ENCODE peak calls at places on chromosome 16, in five cellular contexts. O is endothelial cell, S is DMS79, R is A549, Z is GM12892. U is an unnamed sample.

GRCh38 chr16:30032083-30032819 is 1.2 kb upstream of the TLCD3B start:
- DNase-seq in S (peak), Z (peak), O (peak), R (peak), U (peak)

GRCh38 chr16:50151744-50152143 is 1.4 kb upstream of the TENT4B start:
- DNase-seq in Z (no peak), S (no peak), O (no peak), R (no peak), U (no peak)

GRCh38 chr16:10876799-10877341 is at the start of gene CIITA:
- DNase-seq in S (no peak), O (no peak), R (no peak), Z (peak), U (peak)

GRCh38 chr16:66489385-66489784 is 60.5 kb downstream of the TK2 start:
- DNase-seq in O (no peak), R (no peak), S (no peak), Z (no peak), U (no peak)

GRCh38 chr16:46757339-46758050 is 9.4 kb upstream of the MYLK3 start:
- DNase-seq in Z (no peak), O (no peak), S (peak), R (no peak), U (no peak)

GRCh38 chr16:88672776-88673175 is 9.9 kb upstream of the MVD start:
- DNase-seq in R (peak), Z (no peak), S (no peak), O (peak), U (no peak)

GRCh38 chr16:2374644-2375043 is 34.1 kb upstream of the ABCA3 start:
- DNase-seq in S (no peak), O (no peak), Z (no peak), R (no peak), U (no peak)

GRCh38 chr16:88983771-88984687 is 7.0 kb upstream of the CBFA2T3 start:
- DNase-seq in R (no peak), O (no peak), S (no peak), Z (no peak), U (no peak)

GRCh38 chr16:85750827-85751641 is at the start of gene C16orf74:
- DNase-seq in O (peak), R (peak), S (no peak), Z (peak), U (no peak)

GRCh38 chr16:55499281-55499680 is 9.6 kb upstream of the LPCAT2 start:
- DNase-seq in R (no peak), O (no peak), Z (no peak), S (no peak), U (no peak)

GRCh38 chr16:79811541-79811940 is 211.0 kb upstream of the MAF start:
- DNase-seq in S (no peak), O (no peak), Z (no peak), R (no peak), U (no peak)

GRCh38 chr16:55471448-55472097 is 7.4 kb upstream of the MMP2 start:
- DNase-seq in Z (no peak), O (no peak), S (no peak), R (peak), U (no peak)

GRCh38 chr16:29985271-29985811 is 10.1 kb downstream of the HIRIP3 start:
- DNase-seq in S (no peak), O (no peak), R (no peak), Z (no peak), U (no peak)

GRCh38 chr16:83162791-83163190 is 536.0 kb downstream of the CDH13 start:
- DNase-seq in O (no peak), S (no peak), R (no peak), Z (no peak), U (no peak)

GRCh38 chr16:86232496-86232895 is 277.8 kb upstream of the FOXF1 start:
- DNase-seq in S (no peak), O (no peak), Z (no peak), R (no peak), U (no peak)

GRCh38 chr16:57427824-57428223 is 19.4 kb downstream of the CIAPIN1 start:
- DNase-seq in Z (no peak), R (no peak), O (no peak), S (no peak), U (no peak)

GRCh38 chr16:280005-280421 is 378 bp upstream of the ARHGDIG start:
- DNase-seq in R (no peak), O (no peak), S (no peak), Z (no peak), U (no peak)

GRCh38 chr16:11089504-11090124 is 145.2 kb downstream of the CLEC16A start:
- DNase-seq in R (no peak), O (no peak), Z (no peak), S (no peak), U (no peak)

GRCh38 chr16:77212736-77213541 is 13.7 kb downstream of the SYCE1L start:
- DNase-seq in O (peak), Z (peak), S (peak), R (peak), U (peak)

GRCh38 chr16:69820926-69821541 is 58.9 kb downstream of the WWP2 start:
- DNase-seq in R (no peak), Z (no peak), S (no peak), O (no peak), U (no peak)

GRCh38 chr16:62105244-62105643 is 69.0 kb upstream of the CDH8 start:
- DNase-seq in O (no peak), Z (no peak), S (no peak), R (no peak), U (no peak)

GRCh38 chr16:72834499-72834898 is 213.4 kb downstream of the ZFHX3 start:
- DNase-seq in Z (no peak), R (no peak), S (no peak), O (no peak), U (no peak)

GRCh38 chr16:48681520-48681919 is 71.5 kb upstream of the N4BP1 start:
- DNase-seq in O (no peak), S (no peak), Z (no peak), R (no peak), U (no peak)

GRCh38 chr16:89639385-89639784 is 18.1 kb downstream of the CHMP1A start:
- DNase-seq in R (no peak), S (no peak), Z (no peak), O (no peak), U (no peak)

GRCh38 chr16:4534151-4534790 is 4.3 kb downstream of the CDIP1 start:
- DNase-seq in O (no peak), Z (no peak), S (no peak), R (no peak), U (no peak)

GRCh38 chr16:2751577-2752034 is 832 bp upstream of the SRRM2 start:
- DNase-seq in O (peak), R (no peak), Z (peak), S (no peak), U (no peak)

GRCh38 chr16:79176987-79177386 is 423.6 kb downstream of the MAF start:
- DNase-seq in S (no peak), O (no peak), Z (no peak), R (no peak), U (no peak)

GRCh38 chr16:49498241-49499017 is 124.8 kb downstream of the C16orf78 start:
- DNase-seq in Z (no peak), S (no peak), O (no peak), R (no peak), U (no peak)

GRCh38 chr16:9297437-9298113 is 206.1 kb downstream of the HAPSTR1 start:
- DNase-seq in S (no peak), O (peak), Z (no peak), R (peak), U (no peak)

GRCh38 chr16:2482181-2483107 is 7.5 kb downstream of the TBC1D24 start:
- DNase-seq in R (no peak), O (no peak), S (peak), Z (no peak), U (no peak)

GRCh38 chr16:29820271-29820701 is at the start of gene MVP:
- DNase-seq in Z (peak), O (no peak), S (peak), R (peak), U (no peak)

GRCh38 chr16:88014201-88014781 is 63.1 kb downstream of the BANP start:
- DNase-seq in O (no peak), Z (no peak), S (no peak), R (peak), U (peak)

GRCh38 chr16:75860654-75861053 is 134.4 kb upstream of the CPHXL start:
- DNase-seq in S (peak), Z (no peak), R (no peak), O (no peak), U (no peak)